ENCODE peak calls at places on chromosomes 3 and 15, in ten cellular contexts. K is keratinocyte, U is PC-3, P is H1, J is neuronal stem cell, O is GM23248, E is H9, N is IMR-90, Q is neural progenitor cell, C is SK-N-SH. H is an unnamed sample.

GRCh38 chr15:96138985-96139384 is 191.5 kb upstream of the NR2F2 start:
- DNase-seq in K (no peak), U (no peak), P (no peak), J (no peak), O (no peak), E (no peak), N (no peak), Q (no peak), C (no peak), H (no peak)

GRCh38 chr3:128319741-128320141 is 146.9 kb downstream of the DNAJB8 start:
- DNase-seq in K (no peak), U (no peak), P (no peak), J (no peak), O (no peak), E (peak), N (no peak), Q (no peak), C (no peak), H (no peak)

GRCh38 chr3:64801856-64802255 is 114.1 kb upstream of the ADAMTS9 start:
- DNase-seq in K (no peak), U (no peak), P (no peak), J (no peak), O (no peak), E (no peak), N (no peak), Q (no peak), C (no peak), H (no peak)

GRCh38 chr3:32220006-32220405 is 18.5 kb upstream of the CMTM8 start:
- DNase-seq in K (no peak), U (peak), P (no peak), J (no peak), O (no peak), E (no peak), N (no peak), Q (no peak), C (no peak), H (no peak)

GRCh38 chr3:155978324-155978723 is 107.9 kb downstream of the GMPS start:
- DNase-seq in K (no peak), U (peak), P (no peak), J (no peak), O (peak), E (no peak), N (no peak), Q (no peak), C (no peak), H (no peak)

GRCh38 chr3:114411292-114411691 is 117.5 kb downstream of the TIGIT start:
- DNase-seq in K (no peak), U (no peak), P (no peak), J (no peak), O (peak), E (no peak), N (peak), Q (no peak), C (no peak), H (no peak)

GRCh38 chr3:126355251-126355650 is 2.0 kb downstream of the KLF15 start:
- DNase-seq in K (no peak), U (no peak), P (no peak), J (no peak), O (no peak), E (no peak), N (no peak), Q (no peak), C (no peak), H (peak)

GRCh38 chr15:43483306-43484128 is 9.4 kb downstream of the TP53BP1 start:
- DNase-seq in K (no peak), U (peak), P (no peak), J (no peak), O (peak), E (no peak), N (no peak), Q (no peak), C (peak), H (no peak)

GRCh38 chr3:13648060-13648743 is 99.3 kb downstream of the FBLN2 start:
- DNase-seq in K (peak), U (peak), P (peak), J (peak), O (peak), E (peak), N (peak), Q (peak), C (peak), H (peak)

GRCh38 chr3:186824430-186825139 is 17.9 kb upstream of the ADIPOQ start:
- DNase-seq in K (no peak), U (no peak), P (no peak), J (no peak), O (no peak), E (peak), N (no peak), Q (peak), C (no peak), H (no peak)

GRCh38 chr3:149717391-149718056 is 34.8 kb downstream of the COMMD2 start:
- DNase-seq in K (no peak), U (peak), P (no peak), J (peak), O (peak), E (peak), N (peak), Q (peak), C (peak), H (peak)

GRCh38 chr15:77886805-77887448 is 190.6 kb downstream of the TBC1D2B start:
- DNase-seq in K (no peak), U (no peak), P (no peak), J (no peak), O (no peak), E (no peak), N (no peak), Q (no peak), C (no peak), H (no peak)

GRCh38 chr3:27044926-27045481 is 324.2 kb downstream of the NEK10 start:
- DNase-seq in K (no peak), U (no peak), P (no peak), J (no peak), O (no peak), E (no peak), N (no peak), Q (no peak), C (no peak), H (no peak)

GRCh38 chr3:69182588-69183299 is 60.3 kb upstream of the LMOD3 start:
- DNase-seq in K (no peak), U (no peak), P (no peak), J (no peak), O (peak), E (no peak), N (peak), Q (no peak), C (no peak), H (no peak)

GRCh38 chr3:39707314-39707909 is 102.0 kb upstream of the MYRIP start:
- DNase-seq in K (no peak), U (peak), P (no peak), J (peak), O (peak), E (no peak), N (peak), Q (peak), C (peak), H (no peak)

GRCh38 chr3:143302638-143303171 is 183.1 kb downstream of the CHST2 start:
- DNase-seq in K (no peak), U (peak), P (no peak), J (no peak), O (peak), E (peak), N (peak), Q (no peak), C (no peak), H (no peak)

GRCh38 chr3:104273046-104273649 is 1093.6 kb upstream of the ALCAM start:
- DNase-seq in K (no peak), U (peak), P (no peak), J (no peak), O (peak), E (no peak), N (peak), Q (peak), C (no peak), H (no peak)

GRCh38 chr3:31813686-31814085 is 167.4 kb downstream of the OSBPL10 start:
- DNase-seq in K (no peak), U (no peak), P (no peak), J (no peak), O (no peak), E (no peak), N (no peak), Q (no peak), C (no peak), H (no peak)

GRCh38 chr3:40780341-40780800 is 255.6 kb downstream of the ZNF621 start:
- DNase-seq in K (no peak), U (peak), P (no peak), J (peak), O (peak), E (peak), N (no peak), Q (peak), C (no peak), H (no peak)

GRCh38 chr3:129313983-129314756 is 35.5 kb downstream of the HMCES start:
- DNase-seq in K (no peak), U (peak), P (no peak), J (no peak), O (peak), E (peak), N (peak), Q (peak), C (peak), H (no peak)

GRCh38 chr15:60408438-60409105 is 10.8 kb upstream of the ANXA2 start:
- DNase-seq in K (peak), U (peak), P (no peak), J (no peak), O (peak), E (no peak), N (peak), Q (no peak), C (no peak), H (no peak)

GRCh38 chr3:42162462-42162861 is 71.3 kb downstream of the TRAK1 start:
- DNase-seq in K (no peak), U (peak), P (no peak), J (no peak), O (no peak), E (no peak), N (no peak), Q (no peak), C (no peak), H (no peak)

GRCh38 chr3:42161050-42161935 is 70.1 kb downstream of the TRAK1 start:
- DNase-seq in K (no peak), U (peak), P (no peak), J (no peak), O (peak), E (no peak), N (peak), Q (no peak), C (no peak), H (no peak)

GRCh38 chr3:42159147-42159546 is 68.0 kb downstream of the TRAK1 start:
- DNase-seq in K (no peak), U (no peak), P (no peak), J (no peak), O (no peak), E (no peak), N (no peak), Q (no peak), C (peak), H (no peak)

GRCh38 chr3:42157915-42158538 is 66.9 kb downstream of the TRAK1 start:
- DNase-seq in K (no peak), U (peak), P (no peak), J (no peak), O (no peak), E (no peak), N (peak), Q (no peak), C (no peak), H (no peak)

DNA sequence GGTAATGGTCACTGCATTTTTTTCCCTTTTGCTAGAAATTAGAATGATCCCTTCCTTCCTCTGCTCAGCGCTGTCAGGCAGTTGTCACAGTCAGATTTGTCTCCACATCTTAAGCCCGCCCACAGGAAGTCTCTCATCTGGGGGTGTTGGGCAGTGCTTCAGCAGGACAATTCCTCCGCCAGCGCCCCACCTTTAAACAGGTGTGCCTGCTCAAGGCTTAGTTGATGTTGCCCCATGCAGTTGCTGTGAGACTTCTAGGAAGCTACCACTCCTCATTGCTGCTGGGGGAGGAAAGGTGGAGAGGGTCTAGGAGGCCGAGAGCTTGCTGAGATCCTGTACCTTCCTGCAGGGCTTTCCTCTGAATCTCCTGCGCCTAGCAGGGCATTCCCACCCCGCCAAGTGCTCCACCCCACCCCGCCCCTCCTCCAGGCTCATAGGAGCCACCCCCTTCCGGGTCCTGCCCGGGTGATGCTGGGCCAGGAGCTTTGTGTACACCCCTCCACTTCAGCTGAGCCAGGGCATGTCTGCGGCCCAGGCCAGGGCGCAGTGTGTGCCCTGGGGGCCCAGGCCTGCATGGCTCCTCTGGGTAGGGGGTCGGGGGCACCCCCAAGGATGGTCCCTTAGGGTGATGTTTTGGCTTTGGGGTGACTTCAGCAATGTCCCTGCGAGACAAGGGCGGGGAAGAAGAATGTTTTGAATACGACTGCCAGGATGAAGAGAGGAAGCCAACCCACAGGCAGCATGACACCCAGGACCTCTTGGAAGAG is 68.7 kb downstream of the TRAK1 start:
- DNase-seq in K (peak), U (no peak), P (peak), J (peak), O (peak), E (peak), N (no peak), Q (peak), C (peak), H (peak)
- H3K9ac ChIP-seq in K (peak), U (no peak), P (peak), J (peak), O (no peak), E (peak), N (no peak), Q (no peak), C (no peak), H (peak)

GRCh38 chr15:90160781-90161727 is 40.1 kb upstream of the SEMA4B start:
- DNase-seq in K (no peak), U (peak), P (no peak), J (no peak), O (no peak), E (peak), N (no peak), Q (no peak), C (no peak), H (no peak)
- H2AFZ ChIP-seq in K (no peak), U (no peak), P (peak), J (no peak), O (no peak), E (no peak), N (no peak), Q (no peak), C (no peak), H (no peak)

GRCh38 chr15:51265037-51265555 is 73.3 kb downstream of the CYP19A1 start:
- DNase-seq in K (no peak), U (no peak), P (no peak), J (no peak), O (no peak), E (no peak), N (no peak), Q (no peak), C (no peak), H (no peak)

GRCh38 chr15:51267714-51268105 is 70.7 kb downstream of the CYP19A1 start:
- DNase-seq in K (no peak), U (peak), P (no peak), J (no peak), O (peak), E (peak), N (no peak), Q (peak), C (peak), H (no peak)

GRCh38 chr15:51269496-51269895 is 68.9 kb downstream of the CYP19A1 start:
- DNase-seq in K (no peak), U (no peak), P (no peak), J (no peak), O (no peak), E (no peak), N (no peak), Q (no peak), C (no peak), H (no peak)

GRCh38 chr15:51266548-51266947 is 71.8 kb downstream of the CYP19A1 start:
- DNase-seq in K (no peak), U (no peak), P (no peak), J (no peak), O (peak), E (no peak), N (no peak), Q (peak), C (no peak), H (no peak)

DNA sequence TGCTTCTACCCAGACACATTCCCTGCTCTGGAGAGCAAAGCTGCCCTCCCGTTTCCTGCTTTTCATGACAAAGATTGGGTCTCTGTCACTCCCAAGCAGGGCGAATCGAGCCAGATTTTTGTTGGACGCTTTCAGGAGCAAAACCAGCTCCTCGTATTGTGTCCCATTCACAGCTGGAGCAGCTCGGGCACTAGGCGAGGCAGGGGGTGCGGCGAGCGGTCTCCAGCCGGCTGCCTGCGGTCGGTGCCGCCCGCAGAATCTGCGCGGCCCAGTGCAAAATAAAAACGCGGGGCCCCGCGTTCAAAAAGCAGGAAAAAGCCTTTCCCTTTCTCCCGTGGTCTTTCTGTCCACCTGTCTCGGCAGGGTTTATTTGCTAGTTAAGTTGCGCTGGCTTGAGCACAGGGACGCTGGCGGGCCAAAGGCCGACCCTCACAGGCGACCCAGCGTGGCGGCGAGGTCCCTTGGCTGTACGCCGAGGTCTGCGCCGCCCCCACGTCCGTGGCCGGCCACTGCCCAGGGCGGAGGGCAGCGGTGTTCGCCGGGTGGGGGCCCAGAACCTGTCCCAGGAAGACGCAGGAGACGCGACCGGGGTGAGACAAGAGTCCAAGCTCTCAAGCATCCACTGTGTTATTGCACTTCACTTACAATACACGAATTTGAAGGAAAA is 71.2 kb downstream of the CYP19A1 start:
- DNase-seq in K (no peak), U (no peak), P (no peak), J (no peak), O (peak), E (peak), N (no peak), Q (peak), C (peak), H (no peak)
- H3K9ac ChIP-seq in K (no peak), U (no peak), P (no peak), J (peak), O (peak), E (no peak), N (no peak), Q (no peak), C (no peak), H (no peak)

DNA sequence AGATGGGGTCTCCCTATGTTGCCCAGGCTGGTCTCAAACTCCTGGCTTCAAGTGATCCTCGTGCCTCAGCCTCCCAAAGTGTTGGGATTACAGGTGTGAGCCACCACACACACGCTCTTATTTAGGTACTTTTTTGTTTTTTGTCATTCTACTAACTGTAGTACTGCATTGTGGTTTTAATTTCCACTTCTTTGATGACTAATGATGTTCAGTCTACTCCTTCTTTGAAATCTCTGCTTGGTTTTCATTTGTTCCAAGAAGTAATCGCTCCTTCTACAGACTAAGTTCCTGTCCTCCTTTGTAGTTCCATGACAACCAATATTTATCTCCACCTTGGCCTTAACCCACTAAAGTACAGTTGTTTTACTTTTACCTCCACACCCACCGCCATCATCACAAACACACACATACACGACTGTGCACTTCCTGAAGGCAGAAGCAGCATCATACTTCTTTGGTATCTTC is 529 bp upstream of the DLEC1 start:
- DNase-seq in K (no peak), U (no peak), P (no peak), J (no peak), O (no peak), E (no peak), N (no peak), Q (no peak), C (no peak), H (no peak)
- H2AFZ ChIP-seq in K (peak), U (no peak), P (peak), J (peak), O (no peak), E (peak), N (peak), Q (peak), C (no peak), H (peak)

DNA sequence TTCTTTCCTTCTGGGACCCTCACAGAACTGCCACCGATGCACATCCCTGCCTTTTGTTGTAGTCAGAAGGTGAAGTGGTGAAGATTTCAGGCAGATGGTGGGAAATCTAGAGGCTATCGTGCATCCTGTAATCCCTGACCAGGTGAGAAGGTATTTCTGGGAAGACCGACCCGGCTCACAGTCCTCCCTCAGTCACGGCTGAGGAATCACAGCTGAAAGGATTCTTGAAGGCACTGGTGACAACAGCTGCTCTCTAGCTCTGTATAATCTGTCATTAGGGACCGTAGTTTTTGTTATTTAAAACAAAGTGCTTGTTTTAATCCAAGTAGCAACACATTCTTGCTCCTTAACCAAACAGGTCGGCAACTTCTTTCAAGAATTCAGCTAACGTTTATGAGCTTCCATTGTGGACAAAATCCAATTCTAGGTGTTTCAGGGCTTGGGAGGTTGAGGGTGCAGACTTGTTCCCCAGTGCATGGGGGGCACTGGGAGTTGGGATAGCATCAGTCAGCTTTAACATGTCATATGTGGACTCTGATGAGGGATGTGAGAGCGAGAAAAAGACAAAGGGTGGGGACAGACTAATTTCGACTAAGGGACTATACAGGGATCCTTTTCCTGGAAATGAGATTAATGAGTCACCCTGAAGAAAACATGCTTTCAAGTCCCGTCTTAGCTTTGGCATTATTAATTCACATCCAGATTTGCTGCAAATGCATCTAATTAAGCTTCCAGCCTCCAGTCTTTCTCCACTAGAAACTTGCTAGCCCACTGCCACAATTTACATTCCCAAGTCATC is 141.0 kb upstream of the RASGRP1 start:
- DNase-seq in K (no peak), U (no peak), P (no peak), J (no peak), O (peak), E (no peak), N (no peak), Q (peak), C (no peak), H (no peak)
- H3K9ac ChIP-seq in K (no peak), U (no peak), P (no peak), J (no peak), O (no peak), E (no peak), N (no peak), Q (no peak), C (no peak), H (no peak)